ENCODE peak calls at places on chromosomes 3 and 15, in four cellular contexts. U, K, B and O are unnamed samples.

GRCh38 chr15:98809273-98809672 is 160.9 kb downstream of the IGF1R start:
- DNase-seq in U (no peak), K (no peak), B (no peak), O (no peak)

GRCh38 chr3:37779289-37780152 is 82.2 kb upstream of the CTDSPL start:
- DNase-seq in U (no peak), K (peak; percentile 66), B (peak; percentile 90), O (peak; percentile 77)

GRCh38 chr3:154708554-154708953 is 278.6 kb upstream of the GPR149 start:
- DNase-seq in U (no peak), K (no peak), B (no peak), O (no peak)

GRCh38 chr3:191695815-191696153 is 234.8 kb downstream of the PYDC2 start:
- DNase-seq in U (no peak), K (no peak), B (no peak), O (no peak)

GRCh38 chr3:171833775-171834460 is 9.2 kb upstream of the TMEM212 start:
- DNase-seq in U (no peak), K (no peak), B (no peak), O (no peak)

GRCh38 chr3:23926246-23926645 is 9.3 kb downstream of the RPL15 start:
- DNase-seq in U (no peak), K (no peak), B (no peak), O (no peak)

GRCh38 chr3:65732060-65732933 is 306.4 kb downstream of the MAGI1 start:
- DNase-seq in U (peak; percentile 3), K (peak; percentile 54), B (peak; percentile 44), O (peak; percentile 70)

GRCh38 chr3:137347817-137348368 is 390.1 kb downstream of the IL20RB start:
- DNase-seq in U (no peak), K (no peak), B (no peak), O (no peak)

GRCh38 chr15:41878355-41878699 is 15.5 kb downstream of the SPTBN5 start:
- DNase-seq in U (no peak), K (no peak), B (no peak), O (no peak)

GRCh38 chr15:64144192-64144564 is 7.4 kb upstream of the SNX22 start:
- DNase-seq in U (no peak), K (no peak), B (no peak), O (no peak)

GRCh38 chr3:126964950-126965349 is 18.0 kb upstream of the PLXNA1 start:
- DNase-seq in U (no peak), K (no peak), B (no peak), O (no peak)

GRCh38 chr3:34012102-34012461 is 213.7 kb downstream of the PDCD6IP start:
- DNase-seq in U (no peak), K (peak; percentile 99), B (peak; percentile 31), O (no peak)

GRCh38 chr15:58260911-58261267 is 122.7 kb downstream of the AQP9 start:
- DNase-seq in U (no peak), K (no peak), B (no peak), O (no peak)

GRCh38 chr3:152318512-152318911 is 49.8 kb downstream of the MBNL1 start:
- DNase-seq in U (no peak), K (no peak), B (no peak), O (no peak)

GRCh38 chr3:39478226-39478625 is 10.7 kb downstream of the MOBP start:
- DNase-seq in U (no peak), K (no peak), B (no peak), O (no peak)

GRCh38 chr3:108566599-108566998 is 22.6 kb downstream of the CIP2A start:
- DNase-seq in U (no peak), K (no peak), B (no peak), O (no peak)

GRCh38 chr3:195896361-195897080 is 11.8 kb downstream of the TNK2 start:
- DNase-seq in U (no peak), K (no peak), B (peak; percentile 43), O (no peak)

GRCh38 chr3:117756580-117756979 is 1047.0 kb downstream of the TUSC7 start:
- DNase-seq in U (no peak), K (no peak), B (no peak), O (no peak)

GRCh38 chr15:76327191-76328105 is 9.1 kb upstream of the ISL2 start:
- DNase-seq in U (no peak), K (no peak), B (no peak), O (no peak)

GRCh38 chr15:92018535-92019239 is 165.2 kb downstream of the SLCO3A1 start:
- DNase-seq in U (no peak), K (no peak), B (no peak), O (no peak)

GRCh38 chr15:92421980-92422379 is 28.3 kb downstream of the ST8SIA2 start:
- DNase-seq in U (no peak), K (no peak), B (no peak), O (no peak)

GRCh38 chr3:114892117-114892870 is 254.8 kb downstream of the ZBTB20 start:
- DNase-seq in U (no peak), K (no peak), B (no peak), O (no peak)
- TF ChIP-seq BHLHE40 in U (no peak), K (no peak), B (no peak), O (no peak)

GRCh38 chr3:30135190-30135589 is 471.2 kb upstream of the TGFBR2 start:
- DNase-seq in U (no peak), K (no peak), B (no peak), O (no peak)

GRCh38 chr3:30130391-30130790 is 476.0 kb upstream of the TGFBR2 start:
- DNase-seq in U (no peak), K (no peak), B (no peak), O (no peak)

GRCh38 chr3:30129765-30130164 is 476.6 kb upstream of the TGFBR2 start:
- DNase-seq in U (no peak), K (no peak), B (no peak), O (no peak)

DNA sequence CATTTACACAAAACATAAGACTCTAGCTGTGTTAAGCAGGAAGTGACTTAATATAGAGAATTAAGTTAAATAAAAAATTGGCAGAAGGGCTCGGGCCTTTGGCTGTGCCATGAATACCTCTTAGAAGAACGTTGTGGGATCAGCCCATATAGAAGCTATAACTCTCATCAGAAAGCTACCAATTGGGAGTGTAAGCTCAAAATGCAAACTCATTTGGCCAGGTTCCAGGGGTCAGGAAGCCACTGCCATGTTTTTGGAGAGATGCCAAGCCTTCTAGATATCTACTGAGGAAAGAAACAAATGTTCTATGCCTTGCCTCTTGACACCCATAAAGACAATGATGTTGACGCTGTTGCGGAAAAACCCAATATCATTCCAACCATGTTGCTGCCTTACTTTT is 475.2 kb upstream of the TGFBR2 start:
- DNase-seq in U (no peak), K (no peak), B (no peak), O (no peak)
- TF ChIP-seq FOXM1 in U (no peak), K (no peak), B (no peak), O (no peak)

DNA sequence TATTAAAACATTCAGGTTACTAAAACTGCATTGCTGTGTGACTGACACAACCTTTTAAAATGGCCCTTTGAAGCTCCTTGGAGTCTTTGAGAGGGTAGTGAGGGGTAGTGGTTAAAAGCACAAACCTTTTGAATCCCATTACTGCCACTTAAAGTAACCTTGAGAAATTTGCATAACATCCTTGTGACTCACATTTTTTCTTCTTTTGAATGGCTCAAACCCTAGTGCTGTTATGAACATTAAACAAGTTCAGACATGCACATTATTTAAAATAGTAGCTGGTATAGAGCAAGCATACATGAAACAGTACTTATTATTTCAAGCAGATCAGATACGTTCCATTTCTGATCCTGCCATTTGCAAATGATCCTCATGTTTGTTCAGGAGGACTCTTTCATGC is 3.7 kb upstream of the CLDN1 start:
- DNase-seq in U (no peak), K (no peak), B (no peak), O (no peak)
- TF ChIP-seq BHLHE40 in U (no peak), K (no peak), B (no peak), O (no peak)

GRCh38 chr3:30670292-30670691 is 63.9 kb downstream of the TGFBR2 start:
- DNase-seq in U (no peak), K (no peak), B (no peak), O (no peak)
- TF ChIP-seq FOXM1 in U (no peak), K (no peak), B (no peak), O (no peak)

GRCh38 chr15:36614016-36614415 is 34.6 kb downstream of the CDIN1 start:
- DNase-seq in U (no peak), K (peak; percentile 7), B (no peak), O (no peak)
- TF ChIP-seq BHLHE40 in U (no peak), K (no peak), B (no peak), O (no peak)

DNA sequence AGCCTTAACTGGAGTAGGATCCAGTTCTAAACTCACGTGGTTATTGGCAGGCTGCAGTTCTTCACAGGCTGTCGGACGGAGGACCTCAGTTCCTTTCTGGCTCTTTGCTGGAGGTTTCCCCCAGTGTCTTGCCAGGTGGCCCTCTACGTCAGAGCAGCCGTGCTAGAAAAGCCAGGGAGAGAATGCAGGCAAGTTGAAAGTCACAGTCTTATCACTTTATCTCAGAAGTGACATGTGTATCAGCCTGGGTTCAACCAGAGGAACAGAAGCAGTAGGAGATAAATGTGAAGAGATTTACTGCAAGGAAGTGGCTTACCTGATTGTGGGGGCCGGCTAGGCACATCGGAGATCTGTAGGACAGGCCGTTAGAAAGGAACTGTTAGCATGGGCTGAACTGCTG is 125.3 kb upstream of the BNIP2 start:
- DNase-seq in U (no peak), K (no peak), B (no peak), O (no peak)
- TF ChIP-seq FOXM1 in U (no peak), K (no peak), B (no peak), O (no peak)

DNA sequence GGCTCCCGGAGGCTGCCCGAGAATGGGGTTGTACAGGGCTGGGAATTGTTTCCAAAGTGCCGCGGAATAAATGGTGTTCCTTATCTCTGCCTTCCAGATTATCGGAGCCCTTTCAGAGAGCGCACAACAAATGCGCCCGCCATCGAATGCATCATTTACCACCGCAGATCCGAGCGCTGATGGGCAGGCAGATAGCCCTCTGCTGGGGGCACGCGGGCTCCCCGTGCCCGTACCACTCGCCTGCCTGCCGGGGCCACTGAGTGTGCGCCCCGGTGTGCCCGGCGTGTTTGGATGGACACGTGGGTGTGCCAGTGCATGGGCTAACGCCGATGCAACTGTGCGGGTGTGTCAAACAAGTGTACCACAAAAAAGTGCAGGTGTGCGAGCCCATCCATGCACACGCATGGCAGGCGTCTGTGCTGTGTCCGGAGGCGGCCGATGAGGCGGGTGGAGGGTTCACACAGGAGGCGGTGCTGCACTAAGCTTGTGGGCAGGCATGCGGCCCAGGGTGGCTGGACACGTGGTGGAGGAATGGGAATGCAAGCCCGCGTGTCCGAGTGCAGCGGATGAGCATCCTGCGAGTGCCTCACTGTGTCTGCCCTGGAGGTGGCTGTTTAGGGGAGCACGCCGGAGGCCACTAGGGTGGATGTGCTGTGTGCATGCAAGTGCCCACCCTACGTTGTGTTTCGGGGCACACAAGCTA is 3.8 kb upstream of the GATA2 start:
- DNase-seq in U (no peak), K (no peak), B (no peak), O (no peak)
- TF ChIP-seq BHLHE40 in U (no peak), K (no peak), B (no peak), O (no peak)

GRCh38 chr3:106114848-106115247 is 246.0 kb upstream of the CBLB start:
- DNase-seq in U (no peak), K (no peak), B (no peak), O (no peak)

GRCh38 chr3:106113747-106114146 is 244.9 kb upstream of the CBLB start:
- DNase-seq in U (no peak), K (no peak), B (no peak), O (no peak)

GRCh38 chr3:106116733-106117489 is 248.1 kb upstream of the CBLB start:
- DNase-seq in U (no peak), K (no peak), B (no peak), O (no peak)

GRCh38 chr3:106114220-106114619 is 245.4 kb upstream of the CBLB start:
- DNase-seq in U (no peak), K (no peak), B (no peak), O (no peak)

GRCh38 chr3:106115557-106115956 is 246.7 kb upstream of the CBLB start:
- DNase-seq in U (no peak), K (no peak), B (no peak), O (no peak)
- TF ChIP-seq FOXM1 in U (no peak), K (no peak), B (no peak), O (no peak)